ENCODE peak calls at places on chromosomes 2 and 18, in nine cellular contexts. Q, Y, H, K, N, A, T, S and B are unnamed samples.
A peak's percentile ranks its signal among the peaks of the same experiment; 100 is the strongest.

GRCh38 chr2:3265981-3266726 is 111.5 kb downstream of the EIPR1 start:
- DNase-seq in Q (no peak), Y (no peak), H (no peak), K (no peak), N (peak; percentile 87), A (no peak), T (no peak), S (no peak), B (peak; percentile 85)

GRCh38 chr18:63315879-63316278 is 3.7 kb downstream of the BCL2 start:
- DNase-seq in Q (peak; percentile 23), Y (no peak), H (no peak), K (no peak), N (no peak), A (no peak), T (no peak), S (no peak), B (no peak)

GRCh38 chr2:203453858-203454451 is 81.1 kb downstream of the RAPH1 start:
- DNase-seq in Q (peak; percentile 62), Y (peak; percentile 70), H (peak; percentile 9), K (peak; percentile 51), N (no peak), A (peak; percentile 6), T (peak; percentile 72), S (peak; percentile 58), B (peak; percentile 33)

GRCh38 chr18:63444567-63444966 is 22.3 kb upstream of the VPS4B start:
- DNase-seq in Q (no peak), Y (peak; percentile 87), H (no peak), K (peak; percentile 69), N (no peak), A (no peak), T (no peak), S (no peak), B (no peak)

GRCh38 chr18:51064256-51064655 is 34.2 kb downstream of the SMAD4 start:
- DNase-seq in Q (no peak), Y (no peak), H (no peak), K (no peak), N (no peak), A (no peak), T (no peak), S (no peak), B (no peak)

GRCh38 chr2:3661149-3661660 is 3.2 kb downstream of the ALLC start:
- DNase-seq in Q (no peak), Y (no peak), H (no peak), K (no peak), N (peak; percentile 23), A (no peak), T (no peak), S (no peak), B (no peak)

GRCh38 chr2:50347355-50348044 is 684.4 kb downstream of the NRXN1 start:
- DNase-seq in Q (no peak), Y (no peak), H (no peak), K (no peak), N (peak; percentile 59), A (no peak), T (peak; percentile 28), S (no peak), B (peak; percentile 42)

GRCh38 chr2:216663106-216663505 is 29.9 kb downstream of the IGFBP2 start:
- DNase-seq in Q (no peak), Y (no peak), H (no peak), K (no peak), N (no peak), A (no peak), T (no peak), S (no peak), B (no peak)

GRCh38 chr2:128781166-128781887 is 462.7 kb upstream of the HS6ST1 start:
- DNase-seq in Q (no peak), Y (no peak), H (no peak), K (no peak), N (no peak), A (no peak), T (no peak), S (no peak), B (no peak)

GRCh38 chr2:33372940-33373553 is 103.4 kb upstream of the RASGRP3 start:
- DNase-seq in Q (peak; percentile 60), Y (no peak), H (no peak), K (no peak), N (no peak), A (no peak), T (peak; percentile 45), S (peak; percentile 61), B (peak; percentile 56)

GRCh38 chr18:62790836-62791772 is 75.8 kb downstream of the PHLPP1 start:
- DNase-seq in Q (no peak), Y (no peak), H (no peak), K (peak; percentile 20), N (peak; percentile 51), A (no peak), T (peak; percentile 15), S (no peak), B (no peak)

GRCh38 chr2:230869691-230870543 is 5.2 kb downstream of the ITM2C start:
- DNase-seq in Q (no peak), Y (no peak), H (no peak), K (no peak), N (no peak), A (no peak), T (no peak), S (no peak), B (no peak)

GRCh38 chr2:74174909-74175308 is 3.8 kb downstream of the MOB1A start:
- DNase-seq in Q (peak; percentile 13), Y (no peak), H (no peak), K (no peak), N (no peak), A (no peak), T (no peak), S (no peak), B (no peak)

GRCh38 chr2:157404363-157404762 is 39.5 kb downstream of the CYTIP start:
- DNase-seq in Q (peak; percentile 65), Y (no peak), H (peak; percentile 42), K (no peak), N (no peak), A (peak; percentile 55), T (no peak), S (no peak), B (no peak)

GRCh38 chr2:100959225-100959880 is 42.7 kb upstream of the RPL31 start:
- DNase-seq in Q (no peak), Y (no peak), H (no peak), K (no peak), N (no peak), A (no peak), T (no peak), S (no peak), B (no peak)

GRCh38 chr2:151049746-151050145 is 211.9 kb downstream of the RBM43 start:
- DNase-seq in Q (peak; percentile 37), Y (no peak), H (no peak), K (peak; percentile 59), N (no peak), A (no peak), T (no peak), S (no peak), B (no peak)

GRCh38 chr2:64330691-64331429 is 123.1 kb upstream of the LGALSL start:
- DNase-seq in Q (peak; percentile 78), Y (peak; percentile 90), H (peak; percentile 74), K (peak; percentile 77), N (peak; percentile 86), A (peak; percentile 71), T (peak; percentile 86), S (peak; percentile 81), B (peak; percentile 70)

GRCh38 chr2:40844353-40845277 is 392.7 kb upstream of the SLC8A1 start:
- DNase-seq in Q (peak; percentile 10), Y (no peak), H (no peak), K (no peak), N (peak; percentile 15), A (no peak), T (no peak), S (no peak), B (peak; percentile 28)

GRCh38 chr2:199405241-199405640 is 52.5 kb downstream of the SATB2 start:
- DNase-seq in Q (peak; percentile 11), Y (no peak), H (no peak), K (no peak), N (peak; percentile 47), A (no peak), T (no peak), S (no peak), B (peak; percentile 22)

GRCh38 chr2:121362776-121363175 is 77.8 kb upstream of the TFCP2L1 start:
- DNase-seq in Q (no peak), Y (no peak), H (no peak), K (no peak), N (no peak), A (no peak), T (no peak), S (no peak), B (no peak)

GRCh38 chr2:222452422-222452950 is 28.1 kb downstream of the SGPP2 start:
- DNase-seq in Q (no peak), Y (no peak), H (no peak), K (no peak), N (no peak), A (no peak), T (no peak), S (no peak), B (no peak)

GRCh38 chr2:26720322-26721166 is 28.0 kb downstream of the KCNK3 start:
- DNase-seq in Q (peak; percentile 65), Y (peak; percentile 83), H (no peak), K (peak; percentile 61), N (no peak), A (no peak), T (no peak), S (peak; percentile 72), B (peak; percentile 52)

GRCh38 chr2:227503433-227504406 is 31.8 kb downstream of the AGFG1 start:
- DNase-seq in Q (peak; percentile 64), Y (no peak), H (no peak), K (peak; percentile 31), N (no peak), A (no peak), T (no peak), S (no peak), B (no peak)

GRCh38 chr18:29164993-29165599 is 988.2 kb upstream of the CDH2 start:
- DNase-seq in Q (no peak), Y (peak; percentile 83), H (no peak), K (peak; percentile 70), N (no peak), A (no peak), T (no peak), S (peak; percentile 63), B (no peak)